ENCODE peak calls at places on chromosomes 6 and 20, in four cellular contexts. One of them, this sample, is unnamed.

GRCh38 chr6:33904050-33904827 is 100.4 kb upstream of the MLN start:
- DNase-seq in T1000: no peak
- DNase-seq in HTR-8/SVneo: no peak
- DNase-seq in hepatic stellate cell: no peak
- DNase-seq in this sample: no peak

GRCh38 chr6:16332175-16332542 is 93.8 kb downstream of the GMPR start:
- DNase-seq in T1000: peak; percentile 33
- DNase-seq in HTR-8/SVneo: peak; percentile 71
- DNase-seq in hepatic stellate cell: peak; percentile 67
- DNase-seq in this sample: peak; percentile 88

GRCh38 chr6:33822575-33823395 is 19.0 kb upstream of the MLN start:
- DNase-seq in T1000: no peak
- DNase-seq in HTR-8/SVneo: peak; percentile 57
- DNase-seq in hepatic stellate cell: peak; percentile 58
- DNase-seq in this sample: peak; percentile 37

GRCh38 chr20:45899041-45899835 is 8.1 kb downstream of the CTSA start:
- DNase-seq in T1000: no peak
- DNase-seq in HTR-8/SVneo: no peak
- DNase-seq in hepatic stellate cell: no peak
- DNase-seq in this sample: no peak

GRCh38 chr20:25272223-25273000 is 24.5 kb downstream of the PYGB start:
- DNase-seq in T1000: no peak
- DNase-seq in HTR-8/SVneo: no peak
- DNase-seq in hepatic stellate cell: no peak
- DNase-seq in this sample: no peak

GRCh38 chr6:150142657-150143501 is at the start of gene PPP1R14C:
- DNase-seq in T1000: peak; percentile 47
- DNase-seq in HTR-8/SVneo: no peak
- DNase-seq in hepatic stellate cell: no peak
- DNase-seq in this sample: no peak

GRCh38 chr20:46255440-46256104 is 52.7 kb downstream of the CDH22 start:
- DNase-seq in T1000: no peak
- DNase-seq in HTR-8/SVneo: peak; percentile 53
- DNase-seq in hepatic stellate cell: no peak
- DNase-seq in this sample: peak; percentile 90

GRCh38 chr20:6709865-6710595 is 57.5 kb upstream of the BMP2 start:
- DNase-seq in T1000: no peak
- DNase-seq in HTR-8/SVneo: no peak
- DNase-seq in hepatic stellate cell: no peak
- DNase-seq in this sample: no peak

GRCh38 chr20:24771651-24772061 is 177.4 kb upstream of the CST7 start:
- DNase-seq in T1000: no peak
- DNase-seq in HTR-8/SVneo: no peak
- DNase-seq in hepatic stellate cell: no peak
- DNase-seq in this sample: no peak

GRCh38 chr6:143348531-143348930 is 102.0 kb downstream of the ADAT2 start:
- DNase-seq in T1000: no peak
- DNase-seq in HTR-8/SVneo: no peak
- DNase-seq in hepatic stellate cell: no peak
- DNase-seq in this sample: no peak

GRCh38 chr20:61812771-61813485 is 252.8 kb downstream of the TAF4 start:
- DNase-seq in T1000: no peak
- DNase-seq in HTR-8/SVneo: no peak
- DNase-seq in hepatic stellate cell: no peak
- DNase-seq in this sample: no peak

GRCh38 chr20:4603724-4604123 is 118.0 kb upstream of the PRND start:
- DNase-seq in T1000: no peak
- DNase-seq in HTR-8/SVneo: no peak
- DNase-seq in hepatic stellate cell: no peak
- DNase-seq in this sample: no peak

GRCh38 chr6:88636871-88637270 is 326.5 kb downstream of the RNGTT start:
- DNase-seq in T1000: no peak
- DNase-seq in HTR-8/SVneo: no peak
- DNase-seq in hepatic stellate cell: no peak
- DNase-seq in this sample: no peak

GRCh38 chr20:24340933-24341332 is 128.5 kb upstream of the SYNDIG1 start:
- DNase-seq in T1000: no peak
- DNase-seq in HTR-8/SVneo: no peak
- DNase-seq in hepatic stellate cell: no peak
- DNase-seq in this sample: no peak

GRCh38 chr6:126064994-126065401 is 78.7 kb downstream of the TRMT11 start:
- DNase-seq in T1000: no peak
- DNase-seq in HTR-8/SVneo: no peak
- DNase-seq in hepatic stellate cell: no peak
- DNase-seq in this sample: no peak

GRCh38 chr20:20938599-20938998 is 167.6 kb downstream of the LINC00237 start:
- DNase-seq in T1000: no peak
- DNase-seq in HTR-8/SVneo: no peak
- DNase-seq in hepatic stellate cell: no peak
- DNase-seq in this sample: no peak

GRCh38 chr20:40719330-40719729 is 30.3 kb upstream of the MAFB start:
- DNase-seq in T1000: no peak
- DNase-seq in HTR-8/SVneo: no peak
- DNase-seq in hepatic stellate cell: no peak
- DNase-seq in this sample: no peak

GRCh38 chr20:31602779-31603441 is 2.2 kb upstream of the ID1 start:
- DNase-seq in T1000: no peak
- DNase-seq in HTR-8/SVneo: no peak
- DNase-seq in hepatic stellate cell: peak; percentile 70
- DNase-seq in this sample: peak; percentile 74

GRCh38 chr6:4383910-4384637 is 248.7 kb upstream of the ECI2 start:
- DNase-seq in T1000: no peak
- DNase-seq in HTR-8/SVneo: no peak
- DNase-seq in hepatic stellate cell: no peak
- DNase-seq in this sample: peak; percentile 32